ENCODE peak calls at places on chromosomes 2 and 18, in four cellular contexts. R is Kasumi-1, K is left cardiac atrium, C is renal cortical epithelial cell. H is an unnamed sample.

GRCh38 chr2:86331391-86331790 is 6.0 kb downstream of the REEP1 start:
- DNase-seq in R (no peak), K (no peak), C (no peak), H (no peak)

GRCh38 chr2:172806426-172807008 is 70.9 kb downstream of the RAPGEF4 start:
- DNase-seq in R (peak), K (no peak), C (peak), H (no peak)

GRCh38 chr18:63440219-63440618 is 17.9 kb upstream of the VPS4B start:
- DNase-seq in R (peak), K (peak), C (peak), H (no peak)

GRCh38 chr2:66463206-66463605 is 28.3 kb downstream of the MEIS1 start:
- DNase-seq in R (no peak), K (no peak), C (no peak), H (no peak)

GRCh38 chr2:148614024-148614331 is 30.6 kb upstream of the EPC2 start:
- DNase-seq in R (no peak), K (no peak), C (peak), H (no peak)

GRCh38 chr2:46814160-46814559 is 101.4 kb downstream of the MCFD2 start:
- DNase-seq in R (no peak), K (peak), C (no peak), H (no peak)

GRCh38 chr2:54438271-54438670 is 17.9 kb upstream of the SPTBN1 start:
- DNase-seq in R (no peak), K (peak), C (no peak), H (no peak)

GRCh38 chr2:24930768-24931167 is 10.7 kb upstream of the ADCY3 start:
- DNase-seq in R (peak), K (no peak), C (no peak), H (peak)

GRCh38 chr2:231397011-231397927 is 1.8 kb downstream of the B3GNT7 start:
- DNase-seq in R (no peak), K (no peak), C (no peak), H (no peak)

H was measured in activated naive CD8-positive, alpha-beta T cell treated with anti-CD3 and anti-CD28 coated beads, Interleukin-2, amount 50 U/mL, for 24 hours.